ENCODE peak calls at places on chromosomes 1 and 21, in four cellular contexts. One of them, this sample, is unnamed.

GRCh38 chr1:8789314-8790214 is 27.9 kb downstream of the RERE start:
- DNase-seq in kidney epithelial cell: no peak
- DNase-seq in GM12864: no peak
- DNase-seq in suprapubic skin: no peak
- DNase-seq in this sample: no peak

GRCh38 chr1:178485467-178486098 is 11.2 kb downstream of the CLEC20A start:
- DNase-seq in kidney epithelial cell: no peak
- DNase-seq in GM12864: no peak
- DNase-seq in suprapubic skin: no peak
- DNase-seq in this sample: no peak

GRCh38 chr1:206957639-206958038 is 11.4 kb upstream of the PIGR start:
- DNase-seq in kidney epithelial cell: no peak
- DNase-seq in GM12864: no peak
- DNase-seq in suprapubic skin: no peak
- DNase-seq in this sample: no peak

GRCh38 chr1:109762821-109763645 is 690 bp downstream of the EPS8L3 start:
- DNase-seq in kidney epithelial cell: no peak
- DNase-seq in GM12864: no peak
- DNase-seq in suprapubic skin: peak; percentile 57
- DNase-seq in this sample: no peak

GRCh38 chr1:84698718-84699117 is 8.5 kb upstream of the SSX2IP start:
- DNase-seq in kidney epithelial cell: peak; percentile 31
- DNase-seq in GM12864: no peak
- DNase-seq in suprapubic skin: no peak
- DNase-seq in this sample: peak; percentile 45

GRCh38 chr1:206909167-206909882 is 12.1 kb downstream of the IL24 start:
- DNase-seq in kidney epithelial cell: no peak
- DNase-seq in GM12864: no peak
- DNase-seq in suprapubic skin: peak; percentile 80
- DNase-seq in this sample: no peak

GRCh38 chr1:95086949-95087533 is 14.3 kb upstream of the ALG14 start:
- DNase-seq in kidney epithelial cell: peak; percentile 65
- DNase-seq in GM12864: no peak
- DNase-seq in suprapubic skin: no peak
- DNase-seq in this sample: peak; percentile 57

GRCh38 chr1:10033359-10033845 is 644 bp downstream of the UBE4B start:
- DNase-seq in kidney epithelial cell: no peak
- DNase-seq in GM12864: no peak
- DNase-seq in suprapubic skin: peak; percentile 69
- DNase-seq in this sample: no peak

GRCh38 chr1:202029171-202029665 is 18.8 kb downstream of the ELF3 start:
- DNase-seq in kidney epithelial cell: no peak
- DNase-seq in GM12864: no peak
- DNase-seq in suprapubic skin: no peak
- DNase-seq in this sample: peak; percentile 65

GRCh38 chr1:25033828-25034451 is 103.9 kb upstream of the RUNX3 start:
- DNase-seq in kidney epithelial cell: no peak
- DNase-seq in GM12864: no peak
- DNase-seq in suprapubic skin: no peak
- DNase-seq in this sample: no peak

GRCh38 chr1:44546403-44547053 is 127.8 kb downstream of the TMEM53 start:
- DNase-seq in kidney epithelial cell: no peak
- DNase-seq in GM12864: no peak
- DNase-seq in suprapubic skin: no peak
- DNase-seq in this sample: no peak

GRCh38 chr1:221371671-221372070 is 370.2 kb downstream of the DUSP10 start:
- DNase-seq in kidney epithelial cell: no peak
- DNase-seq in GM12864: no peak
- DNase-seq in suprapubic skin: no peak
- DNase-seq in this sample: no peak

GRCh38 chr1:40930174-40930573 is 49.3 kb upstream of the CTPS1 start:
- DNase-seq in kidney epithelial cell: no peak
- DNase-seq in GM12864: no peak
- DNase-seq in suprapubic skin: peak; percentile 20
- DNase-seq in this sample: no peak

GRCh38 chr1:28986296-28986910 is 72.0 kb downstream of the EPB41 start:
- DNase-seq in kidney epithelial cell: no peak
- DNase-seq in GM12864: no peak
- DNase-seq in suprapubic skin: no peak
- DNase-seq in this sample: no peak

GRCh38 chr1:15090373-15090772 is 63.2 kb upstream of the TMEM51 start:
- DNase-seq in kidney epithelial cell: peak; percentile 35
- DNase-seq in GM12864: no peak
- DNase-seq in suprapubic skin: no peak
- DNase-seq in this sample: no peak

GRCh38 chr21:16455978-16456377 is 726.2 kb downstream of the USP25 start:
- DNase-seq in kidney epithelial cell: no peak
- DNase-seq in GM12864: no peak
- DNase-seq in suprapubic skin: no peak
- DNase-seq in this sample: peak; percentile 82

GRCh38 chr1:173134800-173135199 is 72.3 kb downstream of the TNFSF4 start:
- DNase-seq in kidney epithelial cell: no peak
- DNase-seq in GM12864: no peak
- DNase-seq in suprapubic skin: no peak
- DNase-seq in this sample: no peak

GRCh38 chr1:21293537-21294265 is 3.4 kb upstream of the ECE1 start:
- DNase-seq in kidney epithelial cell: no peak
- DNase-seq in GM12864: peak; percentile 86
- DNase-seq in suprapubic skin: no peak
- DNase-seq in this sample: no peak

GRCh38 chr1:215669806-215670485 is 102.8 kb downstream of the KCTD3 start:
- DNase-seq in kidney epithelial cell: no peak
- DNase-seq in GM12864: no peak
- DNase-seq in suprapubic skin: no peak
- DNase-seq in this sample: no peak

GRCh38 chr21:35711213-35711612 is 349.1 kb downstream of the SETD4 start:
- DNase-seq in kidney epithelial cell: no peak
- DNase-seq in GM12864: no peak
- DNase-seq in suprapubic skin: no peak
- DNase-seq in this sample: no peak

GRCh38 chr1:212916395-212917133 is 33.8 kb upstream of the VASH2 start:
- DNase-seq in kidney epithelial cell: no peak
- DNase-seq in GM12864: no peak
- DNase-seq in suprapubic skin: no peak
- DNase-seq in this sample: no peak

GRCh38 chr1:89952021-89952995 is 42.6 kb upstream of the ZNF326 start:
- DNase-seq in kidney epithelial cell: peak; percentile 76
- DNase-seq in GM12864: no peak
- DNase-seq in suprapubic skin: no peak
- DNase-seq in this sample: peak; percentile 47

GRCh38 chr21:45579383-45580180 is 37.3 kb upstream of the SLC19A1 start:
- DNase-seq in kidney epithelial cell: no peak
- DNase-seq in GM12864: no peak
- DNase-seq in suprapubic skin: peak; percentile 44
- DNase-seq in this sample: no peak

GRCh38 chr1:27009601-27010197 is 3.0 kb downstream of the TENT5B start:
- DNase-seq in kidney epithelial cell: no peak
- DNase-seq in GM12864: no peak
- DNase-seq in suprapubic skin: peak; percentile 84
- DNase-seq in this sample: no peak

GRCh38 chr1:34784751-34785221 is 3.8 kb downstream of the GJB3 start:
- DNase-seq in kidney epithelial cell: no peak
- DNase-seq in GM12864: no peak
- DNase-seq in suprapubic skin: peak; percentile 56
- DNase-seq in this sample: no peak

GRCh38 chr21:41611966-41612606 is 104.1 kb upstream of the TMPRSS2 start:
- DNase-seq in kidney epithelial cell: no peak
- DNase-seq in GM12864: no peak
- DNase-seq in suprapubic skin: no peak
- DNase-seq in this sample: no peak

GRCh38 chr21:45269861-45270260 is 17.8 kb downstream of the POFUT2 start:
- DNase-seq in kidney epithelial cell: no peak
- DNase-seq in GM12864: no peak
- DNase-seq in suprapubic skin: peak; percentile 54
- DNase-seq in this sample: no peak

GRCh38 chr1:2803086-2803930 is 1.8 kb upstream of the TTC34 start:
- DNase-seq in kidney epithelial cell: no peak
- DNase-seq in GM12864: no peak
- DNase-seq in suprapubic skin: peak; percentile 52
- DNase-seq in this sample: no peak

GRCh38 chr1:154863702-154864174 is 6.3 kb downstream of the KCNN3 start:
- DNase-seq in kidney epithelial cell: no peak
- DNase-seq in GM12864: peak; percentile 80
- DNase-seq in suprapubic skin: no peak
- DNase-seq in this sample: no peak

GRCh38 chr1:108758782-108759181 is 12.3 kb downstream of the STXBP3 start:
- DNase-seq in kidney epithelial cell: no peak
- DNase-seq in GM12864: no peak
- DNase-seq in suprapubic skin: no peak
- DNase-seq in this sample: no peak

GRCh38 chr1:55542901-55543504 is 327.8 kb upstream of the USP24 start:
- DNase-seq in kidney epithelial cell: no peak
- DNase-seq in GM12864: no peak
- DNase-seq in suprapubic skin: no peak
- DNase-seq in this sample: peak; percentile 29

GRCh38 chr1:210817385-210818275 is 316.3 kb downstream of the KCNH1 start:
- DNase-seq in kidney epithelial cell: no peak
- DNase-seq in GM12864: no peak
- DNase-seq in suprapubic skin: no peak
- DNase-seq in this sample: no peak

GRCh38 chr1:65431111-65431705 is 10.7 kb downstream of the LEPR start:
- DNase-seq in kidney epithelial cell: no peak
- DNase-seq in GM12864: no peak
- DNase-seq in suprapubic skin: no peak
- DNase-seq in this sample: peak; percentile 55

GRCh38 chr1:180210008-180210555 is 20.0 kb upstream of the LHX4 start:
- DNase-seq in kidney epithelial cell: no peak
- DNase-seq in GM12864: no peak
- DNase-seq in suprapubic skin: no peak
- DNase-seq in this sample: no peak

GRCh38 chr1:17460265-17460664 is 20.8 kb upstream of the RCC2 start:
- DNase-seq in kidney epithelial cell: no peak
- DNase-seq in GM12864: no peak
- DNase-seq in suprapubic skin: no peak
- DNase-seq in this sample: no peak
- H3K4me3 ChIP-seq in kidney epithelial cell: no peak overlapping the region
- H3K4me3 ChIP-seq in GM12864: no peak overlapping the region
- H3K4me3 ChIP-seq in suprapubic skin: no peak overlapping the region
- H3K4me3 ChIP-seq in this sample: no peak overlapping the region

DNA sequence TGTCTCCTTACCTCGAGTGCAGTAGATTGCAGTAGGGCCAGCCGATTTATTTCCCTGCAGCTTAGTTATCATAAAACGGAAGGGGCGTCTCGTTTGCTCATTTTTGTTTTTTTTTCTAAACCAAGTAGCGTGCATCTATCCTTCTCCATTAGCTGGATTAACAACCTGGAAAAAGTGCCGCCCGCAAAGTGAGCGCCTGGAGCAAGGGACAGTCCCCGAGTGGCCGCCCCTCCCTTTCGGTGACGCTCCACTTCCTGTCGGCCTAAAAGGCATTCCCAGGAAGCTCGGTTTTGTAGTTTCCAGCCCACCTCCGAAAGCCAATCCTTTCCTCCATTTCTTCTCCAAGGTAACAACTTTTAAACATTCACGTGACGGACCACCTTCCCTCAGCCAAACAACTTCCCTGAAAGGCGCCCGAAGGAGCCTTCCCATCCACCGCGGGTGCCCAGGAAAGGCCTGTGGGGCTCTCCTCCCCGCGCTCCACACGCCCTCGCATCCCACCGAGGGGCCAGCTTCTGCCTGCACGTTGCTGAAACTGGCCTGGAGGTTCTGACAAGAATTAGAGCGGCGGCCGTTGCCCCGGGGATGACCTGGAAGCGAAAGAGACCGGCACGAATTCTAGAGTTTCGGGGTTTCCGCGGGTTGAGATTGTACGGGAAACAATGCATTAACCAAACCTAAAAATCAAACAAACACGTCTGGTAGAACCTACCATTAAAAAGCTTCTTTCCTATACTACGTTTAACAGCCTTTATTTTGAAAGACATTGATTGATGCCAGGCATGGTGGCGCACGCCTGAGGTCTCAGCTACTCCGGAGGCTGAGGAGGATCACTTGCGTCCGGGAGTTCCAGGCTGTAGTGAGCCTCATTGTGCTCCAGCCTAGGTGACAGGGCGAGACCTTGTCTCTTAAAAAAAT is at the start of gene EXTL2:
- DNase-seq in kidney epithelial cell: peak; percentile 77
- DNase-seq in GM12864: peak; percentile 31
- DNase-seq in suprapubic skin: peak; percentile 91
- DNase-seq in this sample: peak; percentile 41
- TF ChIP-seq CTCF in kidney epithelial cell: no peak
- TF ChIP-seq CTCF in GM12864: no peak
- TF ChIP-seq CTCF in suprapubic skin: no peak
- TF ChIP-seq CTCF in this sample: no peak

GRCh38 chr1:36752431-36752830 is 269.7 kb upstream of the CSF3R start:
- DNase-seq in kidney epithelial cell: no peak
- DNase-seq in GM12864: no peak
- DNase-seq in suprapubic skin: no peak
- DNase-seq in this sample: no peak

GRCh38 chr1:36753451-36753850 is 270.7 kb upstream of the CSF3R start:
- DNase-seq in kidney epithelial cell: no peak
- DNase-seq in GM12864: no peak
- DNase-seq in suprapubic skin: no peak
- DNase-seq in this sample: no peak

GRCh38 chr1:36752891-36753361 is 270.2 kb upstream of the CSF3R start:
- DNase-seq in kidney epithelial cell: no peak
- DNase-seq in GM12864: no peak
- DNase-seq in suprapubic skin: no peak
- DNase-seq in this sample: no peak

GRCh38 chr1:36755313-36756230 is 272.9 kb upstream of the CSF3R start:
- DNase-seq in kidney epithelial cell: no peak
- DNase-seq in GM12864: no peak
- DNase-seq in suprapubic skin: no peak
- DNase-seq in this sample: no peak

GRCh38 chr1:36754366-36754765 is 271.7 kb upstream of the CSF3R start:
- DNase-seq in kidney epithelial cell: no peak
- DNase-seq in GM12864: no peak
- DNase-seq in suprapubic skin: no peak
- DNase-seq in this sample: no peak
- H3K4me3 ChIP-seq in kidney epithelial cell: no peak overlapping the region
- H3K4me3 ChIP-seq in GM12864: no peak overlapping the region
- H3K4me3 ChIP-seq in suprapubic skin: no peak overlapping the region
- H3K4me3 ChIP-seq in this sample: no peak overlapping the region

DNA sequence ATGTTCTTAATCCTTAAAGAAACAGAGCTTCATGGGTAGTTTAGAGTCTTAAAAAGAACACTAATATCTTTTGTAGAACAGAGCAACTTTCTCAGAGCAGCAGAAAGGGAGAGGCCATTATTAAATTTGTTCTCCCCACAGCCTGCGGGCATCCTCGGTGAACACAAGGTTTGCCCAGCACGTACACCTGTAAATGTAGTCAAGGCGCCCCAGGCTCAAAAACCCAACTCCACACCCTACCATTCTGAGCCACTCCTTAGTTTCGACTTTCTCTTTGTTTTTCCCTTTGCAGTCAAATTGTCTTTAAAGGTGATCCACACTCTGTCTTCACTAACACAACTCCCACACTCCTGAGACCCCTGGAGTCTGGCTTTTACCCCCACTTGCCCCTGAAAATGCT is 64.8 kb upstream of the BCAR3 start:
- DNase-seq in kidney epithelial cell: no peak
- DNase-seq in GM12864: no peak
- DNase-seq in suprapubic skin: no peak
- DNase-seq in this sample: no peak
- TF ChIP-seq CTCF in kidney epithelial cell: no peak
- TF ChIP-seq CTCF in GM12864: no peak
- TF ChIP-seq CTCF in suprapubic skin: no peak
- TF ChIP-seq CTCF in this sample: no peak

GRCh38 chr1:47189844-47190562 is at the start of gene PDZK1IP1:
- DNase-seq in kidney epithelial cell: peak; percentile 90
- DNase-seq in GM12864: no peak
- DNase-seq in suprapubic skin: peak; percentile 94
- DNase-seq in this sample: no peak
- H3K4me3 ChIP-seq in kidney epithelial cell: peak within 1 kb of the TSS; percentile 28
- H3K4me3 ChIP-seq in GM12864: no peak within 1 kb of the TSS
- H3K4me3 ChIP-seq in suprapubic skin: peak within 1 kb of the TSS; percentile 21
- H3K4me3 ChIP-seq in this sample: no peak within 1 kb of the TSS

This sample was measured in astrocyte of the cerebellum.